ENCODE peak calls at places on chromosomes 11 and 22, in seven cellular contexts. One of them, this sample, is unnamed. For H3K4me1, the result is how much of the 10 kb centered on the place peaks cover.

GRCh38 chr11:65522640-65523322 is 2.1 kb upstream of the SCYL1 start:
- DNase-seq in GM23338: no peak
- DNase-seq in HCT116: no peak
- DNase-seq in GM12878: no peak
- DNase-seq in K562: peak
- DNase-seq in SK-N-SH: no peak
- DNase-seq in HepG2: no peak
- DNase-seq in this sample: no peak

GRCh38 chr11:112300094-112300786 is 39.6 kb upstream of the PLET1 start:
- DNase-seq in GM12878: no peak
- DNase-seq in HepG2: no peak
- DNase-seq in GM23338: peak
- DNase-seq in HCT116: no peak
- DNase-seq in SK-N-SH: no peak
- DNase-seq in K562: no peak
- DNase-seq in this sample: no peak

GRCh38 chr11:122343247-122343646 is 227.2 kb upstream of the BLID start:
- DNase-seq in GM12878: no peak
- DNase-seq in K562: no peak
- DNase-seq in SK-N-SH: no peak
- DNase-seq in HCT116: no peak
- DNase-seq in GM23338: no peak
- DNase-seq in HepG2: no peak
- DNase-seq in this sample: no peak

GRCh38 chr11:5600374-5600851 is 4.0 kb downstream of the TRIM6 start:
- DNase-seq in HCT116: peak
- DNase-seq in GM23338: peak
- DNase-seq in HepG2: peak
- DNase-seq in GM12878: peak
- DNase-seq in K562: peak
- DNase-seq in SK-N-SH: peak
- DNase-seq in this sample: peak

GRCh38 chr11:66676931-66677598 is 622 bp downstream of the RBM4B start:
- DNase-seq in HepG2: no peak
- DNase-seq in K562: no peak
- DNase-seq in SK-N-SH: no peak
- DNase-seq in GM12878: no peak
- DNase-seq in HCT116: no peak
- DNase-seq in GM23338: no peak
- DNase-seq in this sample: no peak

GRCh38 chr11:17169876-17170275 is 37.9 kb downstream of the PIK3C2A start:
- DNase-seq in SK-N-SH: no peak
- DNase-seq in HepG2: no peak
- DNase-seq in GM12878: no peak
- DNase-seq in K562: no peak
- DNase-seq in GM23338: no peak
- DNase-seq in HCT116: no peak
- DNase-seq in this sample: no peak

GRCh38 chr11:61902313-61902712 is 11.0 kb upstream of the FADS3 start:
- DNase-seq in GM12878: no peak
- DNase-seq in SK-N-SH: no peak
- DNase-seq in K562: no peak
- DNase-seq in HepG2: no peak
- DNase-seq in HCT116: no peak
- DNase-seq in GM23338: no peak
- DNase-seq in this sample: no peak

GRCh38 chr11:130897262-130898182 is 18.8 kb downstream of the SNX19 start:
- DNase-seq in SK-N-SH: no peak
- DNase-seq in K562: no peak
- DNase-seq in HepG2: no peak
- DNase-seq in HCT116: no peak
- DNase-seq in GM23338: no peak
- DNase-seq in GM12878: no peak
- DNase-seq in this sample: no peak

GRCh38 chr11:6030658-6031057 is at the start of gene OR56A1:
- DNase-seq in GM12878: no peak
- DNase-seq in GM23338: no peak
- DNase-seq in HCT116: no peak
- DNase-seq in K562: no peak
- DNase-seq in SK-N-SH: no peak
- DNase-seq in HepG2: no peak
- DNase-seq in this sample: no peak

GRCh38 chr11:104873252-104873651 is 25.0 kb downstream of the CASP12 start:
- DNase-seq in HepG2: no peak
- DNase-seq in HCT116: no peak
- DNase-seq in GM12878: no peak
- DNase-seq in K562: peak
- DNase-seq in SK-N-SH: no peak
- DNase-seq in GM23338: peak
- DNase-seq in this sample: no peak

GRCh38 chr11:8739309-8739793 is 56.8 kb downstream of the RPL27A start:
- DNase-seq in SK-N-SH: no peak
- DNase-seq in GM23338: no peak
- DNase-seq in K562: no peak
- DNase-seq in HepG2: no peak
- DNase-seq in HCT116: no peak
- DNase-seq in GM12878: no peak
- DNase-seq in this sample: no peak

GRCh38 chr22:24507742-24508141 is 12.6 kb downstream of the UPB1 start:
- DNase-seq in HepG2: no peak
- DNase-seq in HCT116: no peak
- DNase-seq in SK-N-SH: no peak
- DNase-seq in GM12878: no peak
- DNase-seq in K562: no peak
- DNase-seq in GM23338: peak
- DNase-seq in this sample: no peak

GRCh38 chr22:22909605-22910271 is 22.1 kb downstream of the IGLL5 start:
- DNase-seq in HCT116: no peak
- DNase-seq in HepG2: no peak
- DNase-seq in GM23338: no peak
- DNase-seq in SK-N-SH: no peak
- DNase-seq in GM12878: no peak
- DNase-seq in K562: no peak
- DNase-seq in this sample: no peak

GRCh38 chr22:22912722-22913253 is 25.2 kb downstream of the IGLL5 start:
- DNase-seq in GM12878: no peak
- DNase-seq in GM23338: no peak
- DNase-seq in K562: no peak
- DNase-seq in HCT116: no peak
- DNase-seq in HepG2: no peak
- DNase-seq in SK-N-SH: no peak
- DNase-seq in this sample: no peak

GRCh38 chr22:22910272-22911240 is 22.9 kb downstream of the IGLL5 start:
- DNase-seq in SK-N-SH: no peak
- DNase-seq in HepG2: no peak
- DNase-seq in GM23338: no peak
- DNase-seq in GM12878: no peak
- DNase-seq in HCT116: no peak
- DNase-seq in K562: no peak
- DNase-seq in this sample: no peak

GRCh38 chr22:22912135-22912408 is 24.5 kb downstream of the IGLL5 start:
- DNase-seq in HCT116: no peak
- DNase-seq in HepG2: no peak
- DNase-seq in GM23338: no peak
- DNase-seq in GM12878: no peak
- DNase-seq in K562: no peak
- DNase-seq in SK-N-SH: no peak
- DNase-seq in this sample: no peak

DNA sequence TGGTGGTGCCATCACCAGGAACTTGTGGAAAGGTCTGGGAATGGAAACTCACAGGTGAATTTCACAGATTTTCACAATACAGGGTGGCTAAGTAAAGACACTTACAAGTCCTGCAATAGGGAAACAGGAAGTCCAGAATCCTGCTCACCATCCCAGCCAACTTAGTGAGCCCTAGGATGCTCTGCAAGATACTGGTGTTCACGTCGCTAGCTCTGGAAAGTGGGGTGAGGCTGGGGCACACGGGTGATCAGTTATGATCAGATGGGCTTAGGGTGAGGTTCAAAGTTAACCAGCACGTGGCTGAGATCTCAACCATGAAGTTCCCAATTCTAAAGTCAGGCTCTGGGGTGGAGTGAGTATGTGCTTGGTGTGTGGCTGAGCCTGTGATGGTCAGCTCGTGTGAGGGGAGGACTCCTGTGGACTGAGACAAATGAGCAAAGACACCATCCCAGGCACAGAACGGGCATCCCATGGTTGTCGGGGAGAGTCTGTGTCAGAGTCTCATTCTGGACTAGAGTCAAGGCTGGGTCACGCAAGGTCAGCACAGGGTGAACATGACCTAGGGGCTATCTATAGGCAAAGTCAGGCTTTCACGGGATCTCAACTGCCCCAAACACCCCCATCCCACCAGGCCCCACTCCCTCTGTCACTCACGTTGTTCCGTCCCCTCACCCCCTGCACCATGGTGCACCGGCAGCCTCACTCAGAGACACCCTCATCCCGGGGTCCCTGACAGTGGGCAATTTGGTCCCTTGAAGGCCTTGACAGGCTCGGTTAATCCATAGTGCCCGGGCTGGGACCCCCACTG is 23.9 kb downstream of the IGLL5 start:
- DNase-seq in SK-N-SH: no peak
- DNase-seq in HCT116: no peak
- DNase-seq in HepG2: no peak
- DNase-seq in K562: no peak
- DNase-seq in GM23338: no peak
- DNase-seq in GM12878: no peak
- DNase-seq in this sample: no peak
- H3K4me1 ChIP-seq in SK-N-SH: under half
- H3K4me1 ChIP-seq in HCT116: under half
- H3K4me1 ChIP-seq in HepG2: under half
- H3K4me1 ChIP-seq in K562: under half
- H3K4me1 ChIP-seq in GM23338: under half
- H3K4me1 ChIP-seq in GM12878: under half
- H3K4me1 ChIP-seq in this sample: under half

GRCh38 chr11:115599125-115599524 is 94.9 kb upstream of the CADM1 start:
- DNase-seq in K562: no peak
- DNase-seq in SK-N-SH: no peak
- DNase-seq in HCT116: no peak
- DNase-seq in GM12878: no peak
- DNase-seq in GM23338: no peak
- DNase-seq in HepG2: no peak
- DNase-seq in this sample: no peak

GRCh38 chr11:115598502-115598901 is 94.3 kb upstream of the CADM1 start:
- DNase-seq in HepG2: no peak
- DNase-seq in SK-N-SH: no peak
- DNase-seq in K562: no peak
- DNase-seq in GM23338: no peak
- DNase-seq in GM12878: no peak
- DNase-seq in HCT116: no peak
- DNase-seq in this sample: no peak
- TF ChIP-seq REST in HepG2: no peak
- TF ChIP-seq REST in SK-N-SH: no peak
- TF ChIP-seq REST in K562: no peak
- TF ChIP-seq REST in GM23338: no peak
- TF ChIP-seq REST in GM12878: no peak
- TF ChIP-seq REST in HCT116: no peak
- TF ChIP-seq REST in this sample: no peak

GRCh38 chr22:39173787-39174497 is 21.5 kb upstream of the CBX7 start:
- DNase-seq in HepG2: no peak
- DNase-seq in HCT116: no peak
- DNase-seq in GM23338: no peak
- DNase-seq in SK-N-SH: no peak
- DNase-seq in K562: no peak
- DNase-seq in GM12878: no peak
- DNase-seq in this sample: no peak

GRCh38 chr22:39173050-39173706 is 20.7 kb upstream of the CBX7 start:
- DNase-seq in GM23338: no peak
- DNase-seq in HepG2: no peak
- DNase-seq in SK-N-SH: no peak
- DNase-seq in K562: no peak
- DNase-seq in GM12878: no peak
- DNase-seq in HCT116: no peak
- DNase-seq in this sample: no peak

GRCh38 chr22:39171623-39172264 is 19.3 kb upstream of the CBX7 start:
- DNase-seq in GM23338: peak
- DNase-seq in K562: no peak
- DNase-seq in GM12878: no peak
- DNase-seq in SK-N-SH: no peak
- DNase-seq in HCT116: no peak
- DNase-seq in HepG2: no peak
- DNase-seq in this sample: no peak

GRCh38 chr22:39169797-39170466 is 17.5 kb upstream of the CBX7 start:
- DNase-seq in GM23338: no peak
- DNase-seq in K562: no peak
- DNase-seq in GM12878: no peak
- DNase-seq in SK-N-SH: no peak
- DNase-seq in HCT116: no peak
- DNase-seq in HepG2: no peak
- DNase-seq in this sample: no peak

DNA sequence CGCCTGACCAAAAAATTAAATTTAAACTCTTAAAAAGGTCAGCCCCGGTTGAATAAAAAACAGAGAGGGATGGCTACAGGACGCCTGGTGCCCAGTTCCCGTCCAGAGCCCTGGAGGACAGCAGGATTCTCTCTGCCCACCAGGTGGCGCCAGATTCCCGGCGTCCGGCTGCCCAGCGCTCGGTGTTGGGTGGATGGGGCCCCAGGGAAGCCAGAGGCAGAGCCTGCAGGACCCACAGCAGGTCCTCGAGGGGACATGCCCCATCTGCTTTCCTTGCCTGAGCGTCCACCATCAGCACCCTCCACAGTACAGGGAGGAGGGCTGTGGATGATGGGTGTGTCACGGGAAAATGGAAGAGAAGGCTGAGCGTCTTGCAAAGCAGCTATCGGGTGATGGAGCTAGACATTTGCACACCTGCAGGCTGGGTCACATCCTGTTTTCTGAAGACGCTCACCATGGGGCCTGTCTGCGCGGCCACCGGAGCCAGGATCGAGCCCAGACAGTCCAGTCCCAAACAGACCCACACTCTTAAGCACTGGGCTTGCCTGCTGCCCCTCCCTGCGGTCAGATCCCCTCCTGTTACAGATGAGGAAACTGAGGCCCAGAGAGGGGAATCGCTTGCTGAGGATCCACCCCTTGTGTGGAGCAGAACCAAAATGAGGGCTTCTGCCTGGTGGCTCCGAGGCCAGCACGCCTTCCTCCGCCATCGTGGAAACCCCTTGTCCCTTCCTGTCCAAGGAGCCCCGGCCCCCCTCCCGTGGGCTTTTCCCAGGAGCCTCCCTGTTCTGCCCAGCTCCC is 18.5 kb upstream of the CBX7 start:
- DNase-seq in SK-N-SH: peak
- DNase-seq in HepG2: peak
- DNase-seq in K562: peak
- DNase-seq in HCT116: peak
- DNase-seq in GM12878: peak
- DNase-seq in GM23338: peak
- DNase-seq in this sample: peak
- TF ChIP-seq POLR2AphosphoS5 in SK-N-SH: no peak
- TF ChIP-seq POLR2AphosphoS5 in HepG2: no peak
- TF ChIP-seq POLR2AphosphoS5 in K562: no peak
- TF ChIP-seq POLR2AphosphoS5 in HCT116: no peak
- TF ChIP-seq POLR2AphosphoS5 in GM12878: no peak
- TF ChIP-seq POLR2AphosphoS5 in GM23338: no peak
- TF ChIP-seq POLR2AphosphoS5 in this sample: no peak

DNA sequence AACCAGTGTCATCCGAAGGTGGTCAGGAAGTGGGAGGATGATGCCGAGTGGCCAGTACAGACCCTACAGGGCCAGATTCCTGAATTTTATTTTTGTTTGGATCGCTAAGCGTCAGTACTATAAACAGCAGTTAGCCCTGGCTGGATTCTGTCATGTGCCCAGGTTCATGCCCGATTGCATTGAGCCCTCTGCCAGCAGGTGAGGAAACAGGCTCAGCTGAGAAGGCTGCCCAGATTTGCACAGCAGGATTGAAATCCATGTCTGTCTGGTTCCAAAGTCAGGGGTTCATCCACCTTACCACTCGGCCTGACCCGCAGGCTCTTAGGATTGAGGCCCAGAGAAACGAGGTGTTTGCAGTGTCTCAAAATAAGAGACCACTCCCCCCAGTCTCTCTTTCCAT is 9.1 kb upstream of the TBC1D22A start:
- DNase-seq in HepG2: no peak
- DNase-seq in HCT116: no peak
- DNase-seq in GM23338: no peak
- DNase-seq in K562: no peak
- DNase-seq in GM12878: no peak
- DNase-seq in SK-N-SH: no peak
- DNase-seq in this sample: no peak
- H3K4me1 ChIP-seq in HepG2: half or more
- H3K4me1 ChIP-seq in HCT116: under half
- H3K4me1 ChIP-seq in GM23338: under half
- H3K4me1 ChIP-seq in K562: under half
- H3K4me1 ChIP-seq in GM12878: under half
- H3K4me1 ChIP-seq in SK-N-SH: under half
- H3K4me1 ChIP-seq in this sample: under half